ENCODE peak calls at places on chromosomes 16 and 17, in six cellular contexts. O is Daoy, R is hypothalamus, C is BJ, E is HTR-8/SVneo, Y is C1 segment of cervical spinal cord. F is an unnamed sample.

GRCh38 chr16:30567991-30568638 is 3.4 kb downstream of the ZNF688 start:
- DNase-seq in O (peak), Y (no peak), C (peak), R (no peak), E (peak), F (no peak)

GRCh38 chr17:68101075-68101991 is 65.8 kb downstream of the KPNA2 start:
- DNase-seq in E (peak), Y (peak), R (peak), O (peak), C (peak), F (peak)

GRCh38 chr17:57665128-57665527 is 80.0 kb downstream of the CCDC182 start:
- DNase-seq in C (no peak), E (no peak), Y (no peak), R (no peak), O (no peak), F (no peak)

GRCh38 chr17:46732754-46733398 is 85.6 kb downstream of the WNT3 start:
- DNase-seq in O (no peak), Y (no peak), E (no peak), C (no peak), R (no peak), F (no peak)

GRCh38 chr17:82930924-82931695 is 91.3 kb upstream of the ZNF750 start:
- DNase-seq in Y (no peak), C (no peak), O (no peak), E (no peak), R (no peak), F (no peak)

GRCh38 chr16:66028505-66029216 is 337.8 kb upstream of the CDH5 start:
- DNase-seq in R (no peak), Y (no peak), O (peak), E (peak), C (peak), F (peak)

GRCh38 chr17:4858880-4859260 is 25.7 kb downstream of the MINK1 start:
- DNase-seq in Y (peak), E (no peak), R (peak), C (no peak), O (peak), F (no peak)

GRCh38 chr17:48555183-48555615 is 10.3 kb upstream of the HOXB2 start:
- DNase-seq in Y (no peak), C (no peak), E (peak), R (no peak), O (peak), F (no peak)

GRCh38 chr16:66478733-66479511 is 51.8 kb downstream of the BEAN1 start:
- DNase-seq in R (no peak), C (no peak), E (no peak), O (peak), Y (peak), F (peak)